ENCODE peak calls at places on chromosomes 13 and 19, in nine cellular contexts. One of them, this sample, is unnamed. For H3K36me3, the result is how much of the 10 kb centered on the place peaks cover.

GRCh38 chr13:111049791-111050538 is 65.1 kb upstream of the ARHGEF7 start:
- DNase-seq in aorta: peak
- DNase-seq in neural progenitor cell: peak
- DNase-seq in tibial artery: no peak
- DNase-seq in left lung: no peak
- DNase-seq in gastrocnemius medialis: no peak
- DNase-seq in mesendoderm: no peak
- DNase-seq in heart right ventricle: peak
- DNase-seq in Karpas-422: no peak
- DNase-seq in this sample: peak

GRCh38 chr19:42153606-42154405 is 21.6 kb upstream of the POU2F2 start:
- DNase-seq in left lung: no peak
- DNase-seq in aorta: no peak
- DNase-seq in mesendoderm: no peak
- DNase-seq in gastrocnemius medialis: no peak
- DNase-seq in Karpas-422: no peak
- DNase-seq in heart right ventricle: no peak
- DNase-seq in neural progenitor cell: no peak
- DNase-seq in tibial artery: no peak
- DNase-seq in this sample: no peak

GRCh38 chr13:57627663-57628062 is 3.9 kb upstream of the PCDH17 start:
- DNase-seq in heart right ventricle: no peak
- DNase-seq in mesendoderm: no peak
- DNase-seq in left lung: no peak
- DNase-seq in Karpas-422: peak
- DNase-seq in aorta: no peak
- DNase-seq in tibial artery: no peak
- DNase-seq in gastrocnemius medialis: no peak
- DNase-seq in neural progenitor cell: peak
- DNase-seq in this sample: no peak

GRCh38 chr13:43303040-43303729 is 279.8 kb downstream of the DNAJC15 start:
- DNase-seq in heart right ventricle: peak
- DNase-seq in neural progenitor cell: peak
- DNase-seq in mesendoderm: peak
- DNase-seq in aorta: peak
- DNase-seq in tibial artery: peak
- DNase-seq in Karpas-422: peak
- DNase-seq in left lung: peak
- DNase-seq in gastrocnemius medialis: peak
- DNase-seq in this sample: no peak

GRCh38 chr19:33374406-33374703 is 846 bp downstream of the CEBPG start:
- DNase-seq in Karpas-422: peak
- DNase-seq in left lung: no peak
- DNase-seq in heart right ventricle: no peak
- DNase-seq in aorta: no peak
- DNase-seq in neural progenitor cell: peak
- DNase-seq in tibial artery: no peak
- DNase-seq in gastrocnemius medialis: no peak
- DNase-seq in mesendoderm: peak
- DNase-seq in this sample: no peak

GRCh38 chr13:95153647-95154405 is 147.4 kb downstream of the ABCC4 start:
- DNase-seq in neural progenitor cell: no peak
- DNase-seq in aorta: no peak
- DNase-seq in Karpas-422: no peak
- DNase-seq in heart right ventricle: no peak
- DNase-seq in left lung: no peak
- DNase-seq in mesendoderm: no peak
- DNase-seq in tibial artery: no peak
- DNase-seq in gastrocnemius medialis: no peak
- DNase-seq in this sample: no peak

GRCh38 chr19:55269299-55269698 is 10.5 kb upstream of the PPP6R1 start:
- DNase-seq in mesendoderm: no peak
- DNase-seq in aorta: no peak
- DNase-seq in heart right ventricle: no peak
- DNase-seq in gastrocnemius medialis: no peak
- DNase-seq in Karpas-422: no peak
- DNase-seq in left lung: no peak
- DNase-seq in neural progenitor cell: no peak
- DNase-seq in tibial artery: no peak
- DNase-seq in this sample: no peak

GRCh38 chr13:87052731-87053130 is 618.4 kb upstream of the SLITRK5 start:
- DNase-seq in left lung: no peak
- DNase-seq in tibial artery: no peak
- DNase-seq in neural progenitor cell: no peak
- DNase-seq in Karpas-422: no peak
- DNase-seq in heart right ventricle: no peak
- DNase-seq in gastrocnemius medialis: no peak
- DNase-seq in mesendoderm: no peak
- DNase-seq in aorta: no peak
- DNase-seq in this sample: no peak

GRCh38 chr13:27081893-27082292 is 89.7 kb downstream of the USP12 start:
- DNase-seq in aorta: no peak
- DNase-seq in mesendoderm: no peak
- DNase-seq in neural progenitor cell: no peak
- DNase-seq in left lung: no peak
- DNase-seq in tibial artery: no peak
- DNase-seq in Karpas-422: no peak
- DNase-seq in gastrocnemius medialis: no peak
- DNase-seq in heart right ventricle: no peak
- DNase-seq in this sample: no peak

GRCh38 chr13:27080018-27080948 is 91.3 kb downstream of the USP12 start:
- DNase-seq in mesendoderm: no peak
- DNase-seq in aorta: no peak
- DNase-seq in gastrocnemius medialis: no peak
- DNase-seq in neural progenitor cell: no peak
- DNase-seq in Karpas-422: peak
- DNase-seq in tibial artery: no peak
- DNase-seq in left lung: no peak
- DNase-seq in heart right ventricle: no peak
- DNase-seq in this sample: no peak

GRCh38 chr13:27082325-27082724 is 89.3 kb downstream of the USP12 start:
- DNase-seq in Karpas-422: no peak
- DNase-seq in aorta: no peak
- DNase-seq in gastrocnemius medialis: no peak
- DNase-seq in neural progenitor cell: no peak
- DNase-seq in heart right ventricle: no peak
- DNase-seq in left lung: no peak
- DNase-seq in tibial artery: no peak
- DNase-seq in mesendoderm: no peak
- DNase-seq in this sample: no peak

GRCh38 chr13:27086599-27087265 is 84.9 kb downstream of the USP12 start:
- DNase-seq in gastrocnemius medialis: no peak
- DNase-seq in mesendoderm: no peak
- DNase-seq in aorta: no peak
- DNase-seq in Karpas-422: no peak
- DNase-seq in heart right ventricle: no peak
- DNase-seq in left lung: no peak
- DNase-seq in tibial artery: no peak
- DNase-seq in neural progenitor cell: no peak
- DNase-seq in this sample: no peak

DNA sequence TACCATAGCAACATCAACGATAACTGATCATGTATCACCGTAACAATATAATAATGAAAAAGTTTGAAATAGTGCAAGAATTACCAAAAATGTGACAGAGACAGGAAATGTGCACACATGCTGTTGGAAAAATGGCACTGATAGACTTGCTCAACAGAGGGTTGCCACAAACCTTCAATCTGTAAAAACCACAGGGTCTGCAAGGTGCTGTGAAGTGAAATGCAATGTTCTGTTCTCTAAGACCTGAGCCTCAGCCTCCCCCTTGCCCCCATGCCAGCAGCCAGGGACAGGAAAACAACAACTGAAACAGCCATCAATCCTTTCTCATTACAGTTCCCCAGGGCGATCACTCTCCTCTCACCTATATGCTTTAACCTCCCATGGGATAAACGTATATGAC is 88.4 kb downstream of the USP12 start:
- DNase-seq in left lung: no peak
- DNase-seq in Karpas-422: no peak
- DNase-seq in aorta: no peak
- DNase-seq in neural progenitor cell: no peak
- DNase-seq in tibial artery: no peak
- DNase-seq in mesendoderm: no peak
- DNase-seq in heart right ventricle: no peak
- DNase-seq in gastrocnemius medialis: no peak
- DNase-seq in this sample: no peak
- H3K36me3 ChIP-seq in left lung: under half
- H3K36me3 ChIP-seq in Karpas-422: under half
- H3K36me3 ChIP-seq in aorta: under half
- H3K36me3 ChIP-seq in neural progenitor cell: under half
- H3K36me3 ChIP-seq in tibial artery: under half
- H3K36me3 ChIP-seq in mesendoderm: under half
- H3K36me3 ChIP-seq in heart right ventricle: under half
- H3K36me3 ChIP-seq in gastrocnemius medialis: under half
- H3K36me3 ChIP-seq in this sample: under half

DNA sequence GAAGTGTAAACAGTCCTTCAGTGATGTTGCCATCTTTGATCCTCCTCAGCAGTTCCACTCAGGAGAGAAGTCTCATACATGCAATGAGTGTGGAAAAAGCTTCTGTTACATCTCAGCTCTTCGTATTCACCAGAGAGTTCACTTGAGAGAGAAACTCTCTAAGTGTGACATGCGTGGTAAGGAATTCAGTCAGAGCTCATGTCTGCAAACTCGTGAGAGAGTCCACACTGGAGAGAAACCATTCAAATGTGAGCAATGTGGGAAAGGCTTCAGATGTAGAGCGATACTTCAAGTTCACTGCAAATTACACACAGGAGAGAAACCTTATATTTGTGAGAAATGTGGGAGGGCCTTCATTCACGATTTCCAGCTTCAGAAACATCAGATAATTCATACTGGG is 7.7 kb downstream of the ZNF230 start:
- DNase-seq in left lung: no peak
- DNase-seq in aorta: no peak
- DNase-seq in mesendoderm: no peak
- DNase-seq in tibial artery: no peak
- DNase-seq in gastrocnemius medialis: no peak
- DNase-seq in Karpas-422: no peak
- DNase-seq in heart right ventricle: no peak
- DNase-seq in neural progenitor cell: no peak
- DNase-seq in this sample: no peak
- H3K36me3 ChIP-seq in left lung: under half
- H3K36me3 ChIP-seq in aorta: under half
- H3K36me3 ChIP-seq in mesendoderm: under half
- H3K36me3 ChIP-seq in tibial artery: half or more
- H3K36me3 ChIP-seq in gastrocnemius medialis: half or more
- H3K36me3 ChIP-seq in Karpas-422: half or more
- H3K36me3 ChIP-seq in heart right ventricle: half or more
- H3K36me3 ChIP-seq in neural progenitor cell: under half
- H3K36me3 ChIP-seq in this sample: half or more

GRCh38 chr19:30063184-30064020 is 121.4 kb downstream of the URI1 start:
- DNase-seq in tibial artery: no peak
- DNase-seq in heart right ventricle: no peak
- DNase-seq in neural progenitor cell: no peak
- DNase-seq in aorta: no peak
- DNase-seq in Karpas-422: no peak
- DNase-seq in left lung: no peak
- DNase-seq in mesendoderm: no peak
- DNase-seq in gastrocnemius medialis: no peak
- DNase-seq in this sample: no peak
- H3K36me3 ChIP-seq in tibial artery: under half
- H3K36me3 ChIP-seq in heart right ventricle: under half
- H3K36me3 ChIP-seq in neural progenitor cell: under half
- H3K36me3 ChIP-seq in aorta: under half
- H3K36me3 ChIP-seq in Karpas-422: under half
- H3K36me3 ChIP-seq in left lung: under half
- H3K36me3 ChIP-seq in mesendoderm: under half
- H3K36me3 ChIP-seq in gastrocnemius medialis: under half
- H3K36me3 ChIP-seq in this sample: under half

GRCh38 chr19:5214371-5214770 is 126.2 kb downstream of the PTPRS start:
- DNase-seq in gastrocnemius medialis: no peak
- DNase-seq in left lung: no peak
- DNase-seq in tibial artery: no peak
- DNase-seq in mesendoderm: no peak
- DNase-seq in neural progenitor cell: no peak
- DNase-seq in aorta: no peak
- DNase-seq in heart right ventricle: no peak
- DNase-seq in Karpas-422: no peak
- DNase-seq in this sample: no peak

GRCh38 chr19:5214902-5215301 is 125.7 kb downstream of the PTPRS start:
- DNase-seq in tibial artery: no peak
- DNase-seq in Karpas-422: no peak
- DNase-seq in neural progenitor cell: no peak
- DNase-seq in left lung: no peak
- DNase-seq in heart right ventricle: no peak
- DNase-seq in aorta: no peak
- DNase-seq in gastrocnemius medialis: no peak
- DNase-seq in mesendoderm: no peak
- DNase-seq in this sample: no peak

GRCh38 chr19:5217171-5217570 is 123.4 kb downstream of the PTPRS start:
- DNase-seq in left lung: no peak
- DNase-seq in Karpas-422: no peak
- DNase-seq in neural progenitor cell: no peak
- DNase-seq in tibial artery: no peak
- DNase-seq in mesendoderm: no peak
- DNase-seq in aorta: no peak
- DNase-seq in heart right ventricle: no peak
- DNase-seq in gastrocnemius medialis: no peak
- DNase-seq in this sample: no peak

GRCh38 chr19:5216141-5216847 is 124.3 kb downstream of the PTPRS start:
- DNase-seq in mesendoderm: no peak
- DNase-seq in aorta: no peak
- DNase-seq in Karpas-422: no peak
- DNase-seq in gastrocnemius medialis: no peak
- DNase-seq in left lung: no peak
- DNase-seq in heart right ventricle: no peak
- DNase-seq in neural progenitor cell: no peak
- DNase-seq in tibial artery: no peak
- DNase-seq in this sample: no peak

GRCh38 chr19:5215431-5215830 is 125.2 kb downstream of the PTPRS start:
- DNase-seq in neural progenitor cell: no peak
- DNase-seq in heart right ventricle: no peak
- DNase-seq in tibial artery: no peak
- DNase-seq in aorta: no peak
- DNase-seq in gastrocnemius medialis: no peak
- DNase-seq in Karpas-422: no peak
- DNase-seq in left lung: no peak
- DNase-seq in mesendoderm: no peak
- DNase-seq in this sample: no peak
- H3K36me3 ChIP-seq in neural progenitor cell: under half
- H3K36me3 ChIP-seq in heart right ventricle: under half
- H3K36me3 ChIP-seq in tibial artery: half or more
- H3K36me3 ChIP-seq in aorta: under half
- H3K36me3 ChIP-seq in gastrocnemius medialis: half or more
- H3K36me3 ChIP-seq in Karpas-422: half or more
- H3K36me3 ChIP-seq in left lung: under half
- H3K36me3 ChIP-seq in mesendoderm: under half
- H3K36me3 ChIP-seq in this sample: half or more

GRCh38 chr19:5632657-5633056 is 9.8 kb downstream of the SAFB start:
- DNase-seq in gastrocnemius medialis: no peak
- DNase-seq in aorta: no peak
- DNase-seq in left lung: no peak
- DNase-seq in neural progenitor cell: no peak
- DNase-seq in mesendoderm: no peak
- DNase-seq in Karpas-422: no peak
- DNase-seq in heart right ventricle: no peak
- DNase-seq in tibial artery: no peak
- DNase-seq in this sample: no peak
- H3K36me3 ChIP-seq in gastrocnemius medialis: under half
- H3K36me3 ChIP-seq in aorta: under half
- H3K36me3 ChIP-seq in left lung: under half
- H3K36me3 ChIP-seq in neural progenitor cell: under half
- H3K36me3 ChIP-seq in mesendoderm: under half
- H3K36me3 ChIP-seq in Karpas-422: half or more
- H3K36me3 ChIP-seq in heart right ventricle: under half
- H3K36me3 ChIP-seq in tibial artery: under half
- H3K36me3 ChIP-seq in this sample: under half